ENCODE peak calls at places on chromosomes 16 and 17, in nine cellular contexts. One of them, this sample, is unnamed.

GRCh38 chr17:37530420-37530819 is 40.7 kb downstream of the DUSP14 start:
- DNase-seq in ELF-1: no peak
- DNase-seq in GM18507: no peak
- DNase-seq in activated CD8-positive, alpha-beta memory T cell treated with anti-CD3 and anti-CD28 coated beads, Interleukin-2, amount 50 U/mL, for 48 hours: no peak
- DNase-seq in substantia nigra: no peak
- DNase-seq in fibroblast of lung: peak
- DNase-seq in posterior cingulate gyrus: no peak
- DNase-seq in hepatic stellate cell: no peak
- DNase-seq in RWPE1: no peak
- DNase-seq in this sample: no peak

GRCh38 chr17:1872976-1873375 is 43.2 kb downstream of the RPA1 start:
- DNase-seq in ELF-1: no peak
- DNase-seq in GM18507: no peak
- DNase-seq in activated CD8-positive, alpha-beta memory T cell treated with anti-CD3 and anti-CD28 coated beads, Interleukin-2, amount 50 U/mL, for 48 hours: no peak
- DNase-seq in substantia nigra: no peak
- DNase-seq in fibroblast of lung: no peak
- DNase-seq in posterior cingulate gyrus: no peak
- DNase-seq in hepatic stellate cell: no peak
- DNase-seq in RWPE1: no peak
- DNase-seq in this sample: no peak

GRCh38 chr16:21276090-21276489 is 2.0 kb downstream of the CRYM start:
- DNase-seq in ELF-1: no peak
- DNase-seq in GM18507: no peak
- DNase-seq in activated CD8-positive, alpha-beta memory T cell treated with anti-CD3 and anti-CD28 coated beads, Interleukin-2, amount 50 U/mL, for 48 hours: no peak
- DNase-seq in substantia nigra: no peak
- DNase-seq in fibroblast of lung: no peak
- DNase-seq in posterior cingulate gyrus: no peak
- DNase-seq in hepatic stellate cell: no peak
- DNase-seq in RWPE1: no peak
- DNase-seq in this sample: no peak

GRCh38 chr16:46650224-46650623 is 29.0 kb upstream of the SHCBP1 start:
- DNase-seq in ELF-1: peak
- DNase-seq in GM18507: no peak
- DNase-seq in activated CD8-positive, alpha-beta memory T cell treated with anti-CD3 and anti-CD28 coated beads, Interleukin-2, amount 50 U/mL, for 48 hours: no peak
- DNase-seq in substantia nigra: no peak
- DNase-seq in fibroblast of lung: peak
- DNase-seq in posterior cingulate gyrus: no peak
- DNase-seq in hepatic stellate cell: no peak
- DNase-seq in RWPE1: no peak
- DNase-seq in this sample: no peak

GRCh38 chr17:5049314-5049819 is 14.1 kb upstream of the SLC52A1 start:
- DNase-seq in ELF-1: no peak
- DNase-seq in GM18507: no peak
- DNase-seq in activated CD8-positive, alpha-beta memory T cell treated with anti-CD3 and anti-CD28 coated beads, Interleukin-2, amount 50 U/mL, for 48 hours: no peak
- DNase-seq in substantia nigra: no peak
- DNase-seq in fibroblast of lung: no peak
- DNase-seq in posterior cingulate gyrus: no peak
- DNase-seq in hepatic stellate cell: no peak
- DNase-seq in RWPE1: no peak
- DNase-seq in this sample: no peak

GRCh38 chr17:50562266-50563094 is 2.0 kb downstream of the CACNA1G start:
- DNase-seq in ELF-1: no peak
- DNase-seq in GM18507: no peak
- DNase-seq in activated CD8-positive, alpha-beta memory T cell treated with anti-CD3 and anti-CD28 coated beads, Interleukin-2, amount 50 U/mL, for 48 hours: peak
- DNase-seq in substantia nigra: no peak
- DNase-seq in fibroblast of lung: no peak
- DNase-seq in posterior cingulate gyrus: no peak
- DNase-seq in hepatic stellate cell: no peak
- DNase-seq in RWPE1: no peak
- DNase-seq in this sample: no peak

GRCh38 chr17:67624886-67625656 is 92.7 kb upstream of the NOL11 start:
- DNase-seq in ELF-1: no peak
- DNase-seq in GM18507: no peak
- DNase-seq in activated CD8-positive, alpha-beta memory T cell treated with anti-CD3 and anti-CD28 coated beads, Interleukin-2, amount 50 U/mL, for 48 hours: no peak
- DNase-seq in substantia nigra: no peak
- DNase-seq in fibroblast of lung: no peak
- DNase-seq in posterior cingulate gyrus: no peak
- DNase-seq in hepatic stellate cell: no peak
- DNase-seq in RWPE1: no peak
- DNase-seq in this sample: no peak

GRCh38 chr17:47649972-47650524 is 329 bp downstream of the KPNB1 start:
- DNase-seq in ELF-1: no peak
- DNase-seq in GM18507: peak
- DNase-seq in activated CD8-positive, alpha-beta memory T cell treated with anti-CD3 and anti-CD28 coated beads, Interleukin-2, amount 50 U/mL, for 48 hours: no peak
- DNase-seq in substantia nigra: no peak
- DNase-seq in fibroblast of lung: no peak
- DNase-seq in posterior cingulate gyrus: no peak
- DNase-seq in hepatic stellate cell: no peak
- DNase-seq in RWPE1: peak
- DNase-seq in this sample: no peak

GRCh38 chr17:9729034-9729650 is 62.2 kb downstream of the DHRS7C start:
- DNase-seq in ELF-1: peak
- DNase-seq in GM18507: peak
- DNase-seq in activated CD8-positive, alpha-beta memory T cell treated with anti-CD3 and anti-CD28 coated beads, Interleukin-2, amount 50 U/mL, for 48 hours: no peak
- DNase-seq in substantia nigra: no peak
- DNase-seq in fibroblast of lung: peak
- DNase-seq in posterior cingulate gyrus: no peak
- DNase-seq in hepatic stellate cell: peak
- DNase-seq in RWPE1: peak
- DNase-seq in this sample: no peak

GRCh38 chr17:48546187-48546923 is 1.4 kb upstream of the HOXB2 start:
- DNase-seq in ELF-1: peak
- DNase-seq in GM18507: no peak
- DNase-seq in activated CD8-positive, alpha-beta memory T cell treated with anti-CD3 and anti-CD28 coated beads, Interleukin-2, amount 50 U/mL, for 48 hours: no peak
- DNase-seq in substantia nigra: no peak
- DNase-seq in fibroblast of lung: no peak
- DNase-seq in posterior cingulate gyrus: no peak
- DNase-seq in hepatic stellate cell: peak
- DNase-seq in RWPE1: no peak
- DNase-seq in this sample: no peak

GRCh38 chr17:57735707-57736106 is 9.4 kb downstream of the CCDC182 start:
- DNase-seq in ELF-1: peak
- DNase-seq in GM18507: no peak
- DNase-seq in activated CD8-positive, alpha-beta memory T cell treated with anti-CD3 and anti-CD28 coated beads, Interleukin-2, amount 50 U/mL, for 48 hours: no peak
- DNase-seq in substantia nigra: no peak
- DNase-seq in fibroblast of lung: no peak
- DNase-seq in posterior cingulate gyrus: no peak
- DNase-seq in hepatic stellate cell: no peak
- DNase-seq in RWPE1: peak
- DNase-seq in this sample: no peak